ENCODE peak calls at places on chromosomes 16 and 17, in six cellular contexts. D, S, Z, H, U and I are unnamed samples.
A peak's percentile ranks its signal among the peaks of the same experiment; 100 is the strongest.

GRCh38 chr16:15949210-15950166 is at the start of gene ABCC1:
- DNase-seq in U (peak; percentile 49), H (no peak), Z (peak; percentile 24), D (peak; percentile 50), S (peak; percentile 34), I (no peak)

GRCh38 chr16:86029131-86029741 is 130.3 kb downstream of the IRF8 start:
- DNase-seq in S (no peak), Z (no peak), U (peak; percentile 10), D (no peak), H (no peak), I (no peak)

GRCh38 chr16:57372372-57373116 is at the start of gene CX3CL1:
- DNase-seq in U (peak; percentile 42), S (no peak), D (no peak), Z (peak; percentile 68), H (peak; percentile 46), I (no peak)

GRCh38 chr17:63929860-63930766 is 2.0 kb downstream of the CD79B start:
- DNase-seq in S (no peak), U (no peak), D (no peak), H (no peak), Z (no peak), I (no peak)

GRCh38 chr17:45129940-45130639 is 2.2 kb downstream of the PLCD3 start:
- DNase-seq in U (peak; percentile 53), D (no peak), H (no peak), S (no peak), Z (no peak), I (no peak)

GRCh38 chr16:10277597-10277996 is 95.4 kb upstream of the GRIN2A start:
- DNase-seq in U (no peak), S (no peak), H (no peak), Z (no peak), D (no peak), I (no peak)

GRCh38 chr17:7684856-7685532 is 2.3 kb downstream of the TP53 start:
- DNase-seq in D (no peak), Z (no peak), S (no peak), H (no peak), U (no peak), I (no peak)

GRCh38 chr17:67663445-67663844 is 54.3 kb upstream of the NOL11 start:
- DNase-seq in D (no peak), H (no peak), Z (no peak), U (no peak), S (no peak), I (no peak)

GRCh38 chr16:24980077-24980793 is 34.9 kb downstream of the ARHGAP17 start:
- DNase-seq in Z (no peak), D (no peak), H (no peak), U (peak; percentile 62), S (no peak), I (no peak)

GRCh38 chr17:78676415-78677302 is 99.5 kb upstream of the DNAH17 start:
- DNase-seq in S (no peak), H (no peak), U (no peak), Z (no peak), D (no peak), I (no peak)

GRCh38 chr17:2903193-2903974 is 107.1 kb downstream of the RAP1GAP2 start:
- DNase-seq in U (no peak), Z (no peak), S (no peak), D (no peak), H (no peak), I (no peak)

GRCh38 chr17:47935961-47936360 is 5.4 kb upstream of the PNPO start:
- DNase-seq in U (peak; percentile 94), Z (no peak), D (no peak), S (no peak), H (no peak), I (no peak)

GRCh38 chr16:11094075-11094593 is 149.8 kb downstream of the CLEC16A start:
- DNase-seq in D (no peak), S (no peak), Z (no peak), U (peak; percentile 39), H (no peak), I (no peak)

GRCh38 chr16:71430744-71431143 is 11.1 kb downstream of the TLE7 start:
- DNase-seq in D (no peak), Z (no peak), S (no peak), U (no peak), H (no peak), I (no peak)

GRCh38 chr16:4771646-4772045 is 4.7 kb upstream of the ZNF500 start:
- DNase-seq in Z (no peak), S (no peak), U (no peak), H (no peak), D (no peak), I (no peak)

GRCh38 chr17:47063475-47063874 is 84.4 kb upstream of the RPRML start:
- DNase-seq in Z (no peak), U (no peak), H (no peak), S (no peak), D (no peak), I (no peak)

GRCh38 chr16:67163164-67163902 is 1.2 kb upstream of the HSF4 start:
- DNase-seq in U (peak; percentile 48), D (no peak), Z (peak; percentile 56), S (no peak), H (peak; percentile 71), I (peak; percentile 39)

GRCh38 chr16:78390828-78391227 is 291.4 kb downstream of the WWOX start:
- DNase-seq in H (no peak), S (no peak), Z (no peak), U (no peak), D (no peak), I (no peak)

GRCh38 chr17:57243171-57243622 is 13.1 kb upstream of the MSI2 start:
- DNase-seq in D (peak; percentile 76), Z (peak; percentile 83), H (peak; percentile 43), S (peak; percentile 62), U (peak; percentile 68), I (no peak)

GRCh38 chr17:45135978-45136791 is 698 bp downstream of the ACBD4 start:
- DNase-seq in U (no peak), H (no peak), D (no peak), S (no peak), Z (no peak), I (no peak)

GRCh38 chr16:11497851-11498289 is 88.8 kb downstream of the LITAF start:
- DNase-seq in S (no peak), D (no peak), U (peak; percentile 24), H (no peak), Z (no peak), I (no peak)

GRCh38 chr16:68645494-68646388 is 631 bp downstream of the CDH3 start:
- DNase-seq in H (no peak), S (no peak), D (no peak), Z (peak; percentile 72), U (no peak), I (no peak)